ENCODE peak calls at places on chromosome 22, in five cellular contexts. G is HepG2, T is K562, W is GM12878, O is H1. Y is an unnamed sample.

GRCh38 chr22:44783581-44783980 is 31.2 kb downstream of the ARHGAP8 start:
- DNase-seq in G (no peak), T (no peak), O (no peak), W (no peak), Y (no peak)

GRCh38 chr22:17569971-17570511 is 6.7 kb downstream of the SLC25A18 start:
- DNase-seq in W (no peak), O (no peak), T (no peak), G (no peak), Y (no peak)

GRCh38 chr22:39243443-39244072 is 1.2 kb downstream of the PDGFB start:
- DNase-seq in G (peak; percentile 75), W (no peak), O (no peak), T (no peak), Y (peak; percentile 45)

GRCh38 chr22:42769574-42770447 is 49.1 kb upstream of the A4GALT start:
- DNase-seq in W (peak; percentile 44), G (no peak), O (no peak), T (peak; percentile 62), Y (peak; percentile 51)

GRCh38 chr22:46598737-46599424 is 21.3 kb upstream of the GRAMD4 start:
- DNase-seq in T (no peak), G (no peak), O (no peak), W (no peak), Y (no peak)

GRCh38 chr22:45491841-45492240 is 10.8 kb upstream of the FBLN1 start:
- DNase-seq in O (no peak), T (no peak), G (no peak), W (no peak), Y (no peak)

GRCh38 chr22:23289851-23290724 is 109.8 kb downstream of the BCR start:
- DNase-seq in T (peak; percentile 86), G (peak; percentile 80), W (no peak), O (peak; percentile 25), Y (peak; percentile 69)

GRCh38 chr22:46577361-46578249 is 40.2 kb upstream of the CELSR1 start:
- DNase-seq in O (no peak), G (no peak), W (no peak), T (peak; percentile 66), Y (no peak)

GRCh38 chr22:17914474-17914873 is 109.9 kb downstream of the MICAL3 start:
- DNase-seq in W (no peak), T (no peak), G (no peak), O (no peak), Y (no peak)

GRCh38 chr22:38286915-38287669 is 14.3 kb upstream of the TMEM184B start:
- DNase-seq in T (no peak), O (no peak), W (no peak), G (no peak), Y (no peak)

GRCh38 chr22:48520888-48521600 is 1306.6 kb downstream of the BRD1 start:
- DNase-seq in T (peak; percentile 18), O (no peak), G (no peak), W (no peak), Y (no peak)

GRCh38 chr22:29351891-29352290 is 36.4 kb upstream of the RASL10A start:
- DNase-seq in G (no peak), W (no peak), T (no peak), O (no peak), Y (no peak)
- TF ChIP-seq HDAC2 in G (no peak), W (no peak), T (no peak), O (no peak), Y (no peak)

DNA sequence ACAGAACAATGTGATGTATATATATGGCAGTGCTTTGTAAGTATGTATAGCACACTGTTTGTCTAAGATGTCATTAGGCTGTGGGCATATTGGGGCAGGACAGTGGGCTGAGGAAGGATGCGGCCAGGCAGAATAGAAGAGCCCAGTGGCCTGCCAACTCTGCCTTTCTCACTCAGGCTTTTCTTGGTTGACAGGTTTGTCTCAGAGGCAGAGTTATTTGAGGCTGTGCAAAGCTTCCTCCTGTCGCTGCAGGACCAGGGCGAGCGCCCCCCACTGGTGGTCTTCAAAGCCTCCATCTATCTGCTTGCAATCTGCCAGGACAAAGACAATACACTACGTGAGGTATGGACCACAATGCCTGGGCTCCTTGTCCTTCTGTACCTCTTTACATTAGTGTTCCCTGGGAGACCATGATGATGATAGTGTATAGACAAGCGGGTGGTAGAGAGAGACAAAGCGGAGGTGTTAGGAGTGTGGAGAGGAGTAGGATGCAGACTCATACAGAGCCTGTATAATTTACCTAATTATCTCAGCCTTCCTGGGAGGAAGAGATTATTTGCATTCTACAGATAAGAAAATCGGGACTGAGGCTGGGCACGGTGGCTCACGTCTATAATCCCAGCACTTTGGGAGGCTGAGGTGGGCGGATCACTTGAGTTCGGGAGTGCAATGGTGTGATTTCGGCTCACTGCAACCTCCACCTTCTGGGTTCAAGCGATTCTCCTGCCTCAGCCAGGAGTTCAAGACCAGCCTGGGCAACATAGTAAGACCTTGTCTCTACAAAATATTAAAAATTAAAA is 37.3 kb upstream of the CCDC134 start:
- DNase-seq in O (peak; percentile 67), G (peak; percentile 39), T (peak; percentile 35), W (no peak), Y (no peak)
- TF ChIP-seq CTCF in O (peak; percentile 71), G (peak; percentile 59), T (peak; percentile 58), W (peak; percentile 67), Y (peak; percentile 23)

DNA sequence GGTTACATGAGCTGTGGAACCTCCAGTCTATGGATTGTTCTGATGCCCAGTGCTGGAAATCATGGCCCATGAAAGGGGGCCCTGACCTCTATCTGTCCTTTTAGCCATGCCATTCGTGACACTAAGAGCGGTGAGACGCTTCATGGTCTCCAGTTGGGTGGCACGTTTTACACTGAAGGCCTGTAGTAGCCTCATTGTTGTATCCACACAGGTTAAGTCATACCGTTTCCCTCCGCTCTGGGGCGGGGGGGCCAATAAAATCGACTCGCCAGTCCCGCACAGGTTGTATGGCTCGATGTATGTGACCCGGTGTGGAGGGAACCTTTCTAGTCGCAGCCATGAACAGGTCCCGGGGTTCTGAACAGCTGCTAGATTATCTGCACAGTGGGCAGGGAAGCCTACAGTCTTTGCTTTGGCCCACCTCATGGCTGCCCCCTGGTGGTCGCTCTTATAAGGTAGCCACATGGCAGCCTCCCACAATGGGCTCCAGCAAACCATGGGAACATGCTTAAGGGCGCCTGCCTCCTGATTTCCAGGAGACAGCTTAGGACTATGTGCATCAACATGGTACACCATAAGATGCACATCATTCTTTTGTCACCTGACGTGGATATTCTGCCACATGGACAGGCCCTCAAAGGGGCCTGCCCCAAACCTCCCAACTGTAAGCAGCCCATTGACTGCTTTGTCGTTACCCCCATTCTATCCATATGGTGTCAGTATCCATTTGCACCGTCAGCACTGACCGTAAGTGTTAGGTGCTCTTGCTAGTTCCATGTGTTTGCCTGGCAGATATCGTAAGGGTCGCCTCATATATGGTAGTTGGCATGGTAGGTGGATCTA is 19.7 kb upstream of the APOL3 start:
- DNase-seq in G (peak; percentile 56), O (peak; percentile 50), W (no peak), T (peak; percentile 72), Y (peak; percentile 55)
- TF ChIP-seq HDAC2 in G (no peak), O (no peak), W (no peak), T (no peak), Y (no peak)

DNA sequence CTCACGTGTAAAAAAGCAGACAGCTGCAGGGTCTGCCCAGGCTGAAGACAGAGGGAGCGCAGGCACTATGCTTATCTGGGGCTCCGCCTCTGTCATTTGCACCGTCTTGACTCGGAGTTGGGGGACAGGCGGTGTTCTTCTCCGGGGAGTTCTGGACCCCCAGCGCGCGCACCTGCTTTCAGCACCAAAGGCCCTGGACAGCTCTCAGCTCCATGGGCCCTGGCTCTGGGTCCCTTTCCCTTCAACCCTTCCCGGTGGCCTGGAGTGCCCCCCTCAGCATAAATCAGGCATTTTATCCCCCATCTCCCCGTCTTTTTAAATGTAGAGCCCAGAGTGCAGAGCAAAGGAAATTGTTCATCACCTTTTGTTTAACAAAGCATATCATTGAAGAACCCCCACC is 1.5 kb downstream of the SEZ6L start:
- DNase-seq in W (no peak), G (no peak), O (no peak), T (peak; percentile 67), Y (no peak)
- TF ChIP-seq CTCF in W (no peak), G (peak; percentile 13), O (peak; percentile 68), T (peak; percentile 17), Y (no peak)

Y was measured in A549.